ENCODE peak calls at places on chromosomes 16 and 17, in nine cellular contexts. C is right lobe of liver, T is Peyer's patch, R is kidney epithelial cell, Z is transverse colon, P is heart right ventricle, B is K562, K is fibroblast of the aortic adventitia, O is adrenal gland. E is an unnamed sample.
A peak's percentile ranks its signal among the peaks of the same experiment; 100 is the strongest.

GRCh38 chr17:14772776-14773175 is 471.9 kb downstream of the HS3ST3B1 start:
- DNase-seq in C (no peak), T (no peak), R (no peak), Z (no peak), P (no peak), B (no peak), K (no peak), O (no peak), E (no peak)

GRCh38 chr17:73874008-73874407 is 229.8 kb upstream of the SDK2 start:
- DNase-seq in C (no peak), T (no peak), R (no peak), Z (no peak), P (no peak), B (no peak), K (no peak), O (no peak), E (peak; percentile 62)

GRCh38 chr17:33981713-33982601 is 273.1 kb upstream of the CCL2 start:
- DNase-seq in C (no peak), T (no peak), R (no peak), Z (peak; percentile 69), P (no peak), B (no peak), K (no peak), O (no peak), E (no peak)

GRCh38 chr16:78105517-78105916 is 6.1 kb downstream of the WWOX start:
- DNase-seq in C (no peak), T (no peak), R (no peak), Z (no peak), P (no peak), B (no peak), K (no peak), O (no peak), E (no peak)

GRCh38 chr16:53756329-53756996 is 52.5 kb downstream of the FTO start:
- DNase-seq in C (no peak), T (no peak), R (peak; percentile 87), Z (no peak), P (no peak), B (no peak), K (no peak), O (no peak), E (no peak)

GRCh38 chr17:38815576-38816193 is 9.4 kb downstream of the CWC25 start:
- DNase-seq in C (no peak), T (no peak), R (peak; percentile 39), Z (no peak), P (no peak), B (no peak), K (peak; percentile 44), O (no peak), E (peak; percentile 34)

GRCh38 chr17:65121368-65121767 is 15.8 kb upstream of the RGS9 start:
- DNase-seq in C (no peak), T (no peak), R (no peak), Z (no peak), P (no peak), B (no peak), K (no peak), O (no peak), E (no peak)

GRCh38 chr16:88449267-88449561 is 3.9 kb upstream of the ZFPM1 start:
- DNase-seq in C (no peak), T (peak; percentile 60), R (no peak), Z (peak; percentile 63), P (no peak), B (no peak), K (no peak), O (no peak), E (no peak)

GRCh38 chr16:9681556-9681955 is 500.7 kb downstream of the GRIN2A start:
- DNase-seq in C (no peak), T (no peak), R (no peak), Z (no peak), P (no peak), B (no peak), K (no peak), O (no peak), E (no peak)

GRCh38 chr17:19554393-19554792 is 20.7 kb downstream of the SLC47A1 start:
- DNase-seq in C (no peak), T (no peak), R (no peak), Z (no peak), P (no peak), B (no peak), K (no peak), O (peak; percentile 85), E (no peak)

GRCh38 chr16:25256821-25257503 is 683 bp downstream of the ZKSCAN2 start:
- DNase-seq in C (no peak), T (peak; percentile 50), R (peak; percentile 47), Z (peak; percentile 10), P (peak; percentile 6), B (peak; percentile 30), K (peak; percentile 16), O (peak; percentile 39), E (no peak)

GRCh38 chr16:84027607-84028006 is 15.0 kb downstream of the SLC38A8 start:
- DNase-seq in C (no peak), T (no peak), R (no peak), Z (no peak), P (no peak), B (no peak), K (no peak), O (no peak), E (no peak)

GRCh38 chr16:13919330-13919682 is 648 bp upstream of the ERCC4 start:
- DNase-seq in C (no peak), T (no peak), R (no peak), Z (no peak), P (no peak), B (peak; percentile 52), K (peak; percentile 67), O (no peak), E (peak; percentile 40)

GRCh38 chr16:13921328-13921727 is 1.4 kb downstream of the ERCC4 start:
- DNase-seq in C (no peak), T (no peak), R (no peak), Z (no peak), P (no peak), B (no peak), K (no peak), O (no peak), E (no peak)

GRCh38 chr16:13920510-13920818 is 510 bp downstream of the ERCC4 start:
- DNase-seq in C (no peak), T (peak; percentile 46), R (no peak), Z (no peak), P (no peak), B (no peak), K (no peak), O (no peak), E (no peak)

GRCh38 chr16:13923703-13924298 is 3.8 kb downstream of the ERCC4 start:
- DNase-seq in C (no peak), T (no peak), R (no peak), Z (no peak), P (no peak), B (peak; percentile 35), K (peak; percentile 83), O (no peak), E (peak; percentile 66)

DNA sequence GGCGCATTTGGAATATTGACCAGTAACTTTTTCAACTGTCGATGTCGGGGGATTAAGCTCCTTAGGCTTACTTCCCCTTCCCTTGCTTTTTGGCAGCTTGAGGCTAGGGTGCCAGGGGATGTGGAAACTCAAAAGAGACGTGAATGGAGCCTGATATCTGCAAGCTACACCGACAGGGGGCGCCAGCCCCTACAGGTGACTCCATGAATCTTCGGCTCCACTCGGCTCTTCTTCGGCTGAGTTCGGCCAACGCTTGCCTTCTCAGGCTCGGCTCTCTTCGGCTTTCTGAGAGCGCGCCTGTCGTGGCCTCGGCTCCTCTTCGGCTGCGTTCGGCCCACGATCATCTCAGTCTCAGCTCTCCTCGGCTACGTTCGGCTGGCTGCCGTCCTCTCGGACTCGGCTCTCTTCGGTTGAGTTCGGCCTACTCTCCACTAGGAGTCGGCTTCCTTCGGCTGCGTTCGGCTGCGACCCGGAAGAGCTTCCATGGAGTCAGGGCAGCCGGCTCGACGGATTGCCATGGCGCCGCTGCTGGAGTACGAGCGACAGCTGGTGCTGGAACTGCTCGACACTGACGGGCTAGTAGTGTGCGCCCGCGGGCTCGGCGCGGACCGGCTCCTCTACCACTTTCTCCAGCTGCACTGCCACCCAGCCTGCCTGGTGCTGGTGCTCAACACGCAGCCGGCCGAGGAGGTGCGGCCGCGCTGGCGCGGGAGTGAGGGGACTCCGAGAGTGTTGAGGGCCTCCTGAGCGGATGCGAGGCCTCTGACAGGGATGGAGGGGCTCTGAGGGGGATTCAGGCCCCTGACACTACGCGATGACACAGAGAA is at the start of gene ERCC4:
- DNase-seq in C (peak; percentile 100), T (peak; percentile 100), R (peak; percentile 87), Z (peak; percentile 99), P (peak; percentile 100), B (peak; percentile 97), K (peak; percentile 99), O (peak; percentile 100), E (peak; percentile 99)
- H3K4me3 ChIP-seq in C (peak within 1 kb of the TSS; percentile 76), T (peak within 1 kb of the TSS; percentile 92), R (peak within 1 kb of the TSS; percentile 75), Z (peak within 1 kb of the TSS; percentile 83), P (peak within 1 kb of the TSS; percentile 79), B (peak within 1 kb of the TSS; percentile 65), K (peak within 1 kb of the TSS; percentile 98), O (peak within 1 kb of the TSS; percentile 94), E (peak within 1 kb of the TSS; percentile 88)

GRCh38 chr17:1961187-1961586 is 63.9 kb downstream of the RTN4RL1 start:
- DNase-seq in C (no peak), T (no peak), R (no peak), Z (no peak), P (no peak), B (peak; percentile 19), K (no peak), O (no peak), E (no peak)
- TF ChIP-seq CTCF in C (no peak), T (no peak), R (no peak), Z (no peak), P (no peak), B (no peak), K (no peak), O (no peak), E (no peak)

GRCh38 chr16:3841729-3842508 is 38.6 kb downstream of the CREBBP start:
- DNase-seq in C (no peak), T (no peak), R (no peak), Z (no peak), P (no peak), B (no peak), K (no peak), O (no peak), E (no peak)
- H3K4me3 ChIP-seq in C (no peak overlapping the region), T (no peak overlapping the region), R (no peak overlapping the region), Z (no peak overlapping the region), P (no peak overlapping the region), B (no peak overlapping the region), K (no peak overlapping the region), O (no peak overlapping the region), E (no peak overlapping the region)

GRCh38 chr17:44356241-44356640 is 7.4 kb downstream of the FAM171A2 start:
- DNase-seq in C (no peak), T (no peak), R (no peak), Z (no peak), P (no peak), B (no peak), K (no peak), O (no peak), E (no peak)
- TF ChIP-seq CTCF in C (no peak), T (no peak), R (no peak), Z (no peak), P (no peak), B (no peak), K (no peak), O (no peak), E (no peak)

E was measured in GM12865.